ENCODE peak calls at places on chromosome 19, in four cellular contexts. One of them, this sample, is unnamed.

GRCh38 chr19:31408460-31409124 is 59.4 kb upstream of the TSHZ3 start:
- DNase-seq in psoas muscle: no peak
- DNase-seq in colonic mucosa: no peak
- DNase-seq in fibroblast of mammary gland: peak
- DNase-seq in this sample: no peak

GRCh38 chr19:15456871-15457700 is 7.3 kb downstream of the RASAL3 start:
- DNase-seq in psoas muscle: no peak
- DNase-seq in colonic mucosa: peak
- DNase-seq in fibroblast of mammary gland: no peak
- DNase-seq in this sample: no peak

GRCh38 chr19:15296841-15297415 is 35.4 kb downstream of the BRD4 start:
- DNase-seq in psoas muscle: no peak
- DNase-seq in colonic mucosa: no peak
- DNase-seq in fibroblast of mammary gland: no peak
- DNase-seq in this sample: no peak

GRCh38 chr19:18152817-18153554 is at the start of gene PIK3R2:
- DNase-seq in psoas muscle: peak
- DNase-seq in fibroblast of mammary gland: peak
- DNase-seq in colonic mucosa: peak
- DNase-seq in this sample: peak

GRCh38 chr19:6039541-6040225 is 61.7 kb upstream of the RANBP3 start:
- DNase-seq in fibroblast of mammary gland: peak
- DNase-seq in colonic mucosa: no peak
- DNase-seq in psoas muscle: no peak
- DNase-seq in this sample: no peak

GRCh38 chr19:55044771-55045716 is 7.0 kb upstream of the GP6 start:
- DNase-seq in colonic mucosa: no peak
- DNase-seq in fibroblast of mammary gland: no peak
- DNase-seq in psoas muscle: no peak
- DNase-seq in this sample: peak

GRCh38 chr19:44552324-44552723 is 22.8 kb upstream of the CEACAM20 start:
- DNase-seq in colonic mucosa: peak
- DNase-seq in fibroblast of mammary gland: peak
- DNase-seq in psoas muscle: no peak
- DNase-seq in this sample: no peak

GRCh38 chr19:21463449-21464105 is 41.8 kb upstream of the ZNF429 start:
- DNase-seq in fibroblast of mammary gland: no peak
- DNase-seq in psoas muscle: no peak
- DNase-seq in colonic mucosa: peak
- DNase-seq in this sample: peak

GRCh38 chr19:11152318-11153062 is 3.1 kb downstream of the SPC24 start:
- DNase-seq in colonic mucosa: peak
- DNase-seq in psoas muscle: peak
- DNase-seq in fibroblast of mammary gland: peak
- DNase-seq in this sample: peak

GRCh38 chr19:12930002-12930645 is 3.4 kb downstream of the FARSA start:
- DNase-seq in colonic mucosa: no peak
- DNase-seq in psoas muscle: no peak
- DNase-seq in fibroblast of mammary gland: no peak
- DNase-seq in this sample: no peak

GRCh38 chr19:46353730-46354528 is 7.0 kb downstream of the PPP5C start:
- DNase-seq in psoas muscle: no peak
- DNase-seq in fibroblast of mammary gland: no peak
- DNase-seq in colonic mucosa: no peak
- DNase-seq in this sample: peak

GRCh38 chr19:35671818-35672217 is 5.5 kb downstream of the UPK1A start:
- DNase-seq in fibroblast of mammary gland: no peak
- DNase-seq in colonic mucosa: no peak
- DNase-seq in psoas muscle: no peak
- DNase-seq in this sample: no peak

GRCh38 chr19:12984683-12985048 is 10.6 kb upstream of the NFIX start:
- DNase-seq in fibroblast of mammary gland: no peak
- DNase-seq in psoas muscle: peak
- DNase-seq in colonic mucosa: no peak
- DNase-seq in this sample: no peak

GRCh38 chr19:41928221-41928683 is at the start of gene ERFL:
- DNase-seq in fibroblast of mammary gland: no peak
- DNase-seq in psoas muscle: no peak
- DNase-seq in colonic mucosa: peak
- DNase-seq in this sample: peak

GRCh38 chr19:27729332-27729731 is 1483.6 kb downstream of the UQCRFS1 start:
- DNase-seq in psoas muscle: no peak
- DNase-seq in fibroblast of mammary gland: no peak
- DNase-seq in colonic mucosa: no peak
- DNase-seq in this sample: no peak

GRCh38 chr19:33194527-33194883 is 375 bp downstream of the LRP3 start:
- DNase-seq in psoas muscle: no peak
- DNase-seq in fibroblast of mammary gland: no peak
- DNase-seq in colonic mucosa: no peak
- DNase-seq in this sample: no peak

GRCh38 chr19:15252398-15253018 is 20.3 kb upstream of the EPHX3 start:
- DNase-seq in psoas muscle: no peak
- DNase-seq in fibroblast of mammary gland: peak
- DNase-seq in colonic mucosa: no peak
- DNase-seq in this sample: no peak

GRCh38 chr19:6743714-6744380 is 4.4 kb downstream of the TRIP10 start:
- DNase-seq in psoas muscle: no peak
- DNase-seq in fibroblast of mammary gland: peak
- DNase-seq in colonic mucosa: no peak
- DNase-seq in this sample: no peak

GRCh38 chr19:6414033-6414643 is 10.5 kb downstream of the KHSRP start:
- DNase-seq in colonic mucosa: no peak
- DNase-seq in psoas muscle: no peak
- DNase-seq in fibroblast of mammary gland: no peak
- DNase-seq in this sample: no peak

GRCh38 chr19:6822311-6822670 is 49.8 kb downstream of the VAV1 start:
- DNase-seq in colonic mucosa: no peak
- DNase-seq in fibroblast of mammary gland: no peak
- DNase-seq in psoas muscle: no peak
- DNase-seq in this sample: no peak

GRCh38 chr19:38655148-38655824 is 7.8 kb downstream of the ACTN4 start:
- DNase-seq in fibroblast of mammary gland: peak
- DNase-seq in colonic mucosa: no peak
- DNase-seq in psoas muscle: no peak
- DNase-seq in this sample: no peak

GRCh38 chr19:4538601-4538954 is 1.3 kb downstream of the LRG1 start:
- DNase-seq in fibroblast of mammary gland: no peak
- DNase-seq in colonic mucosa: no peak
- DNase-seq in psoas muscle: no peak
- DNase-seq in this sample: no peak

GRCh38 chr19:44680536-44680935 is 9.3 kb downstream of the CEACAM19 start:
- DNase-seq in fibroblast of mammary gland: no peak
- DNase-seq in colonic mucosa: no peak
- DNase-seq in psoas muscle: no peak
- DNase-seq in this sample: no peak

GRCh38 chr19:45976180-45976579 is 2.5 kb upstream of the NOVA2 start:
- DNase-seq in colonic mucosa: no peak
- DNase-seq in psoas muscle: no peak
- DNase-seq in fibroblast of mammary gland: no peak
- DNase-seq in this sample: no peak

GRCh38 chr19:42113641-42114348 is 18.5 kb downstream of the POU2F2 start:
- DNase-seq in psoas muscle: peak
- DNase-seq in colonic mucosa: no peak
- DNase-seq in fibroblast of mammary gland: peak
- DNase-seq in this sample: no peak

GRCh38 chr19:18612772-18613588 is at the start of gene TMEM59L:
- DNase-seq in colonic mucosa: no peak
- DNase-seq in psoas muscle: no peak
- DNase-seq in fibroblast of mammary gland: no peak
- DNase-seq in this sample: no peak

GRCh38 chr19:1746401-1747284 is 6.7 kb upstream of the ONECUT3 start:
- DNase-seq in psoas muscle: no peak
- DNase-seq in colonic mucosa: no peak
- DNase-seq in fibroblast of mammary gland: peak
- DNase-seq in this sample: no peak

GRCh38 chr19:1748115-1748702 is 5.1 kb upstream of the ONECUT3 start:
- DNase-seq in fibroblast of mammary gland: no peak
- DNase-seq in colonic mucosa: peak
- DNase-seq in psoas muscle: no peak
- DNase-seq in this sample: no peak

GRCh38 chr19:1748703-1749341 is 4.5 kb upstream of the ONECUT3 start:
- DNase-seq in fibroblast of mammary gland: no peak
- DNase-seq in psoas muscle: no peak
- DNase-seq in colonic mucosa: no peak
- DNase-seq in this sample: no peak

GRCh38 chr19:1745589-1746031 is 7.7 kb upstream of the ONECUT3 start:
- DNase-seq in psoas muscle: no peak
- DNase-seq in colonic mucosa: no peak
- DNase-seq in fibroblast of mammary gland: no peak
- DNase-seq in this sample: no peak

DNA sequence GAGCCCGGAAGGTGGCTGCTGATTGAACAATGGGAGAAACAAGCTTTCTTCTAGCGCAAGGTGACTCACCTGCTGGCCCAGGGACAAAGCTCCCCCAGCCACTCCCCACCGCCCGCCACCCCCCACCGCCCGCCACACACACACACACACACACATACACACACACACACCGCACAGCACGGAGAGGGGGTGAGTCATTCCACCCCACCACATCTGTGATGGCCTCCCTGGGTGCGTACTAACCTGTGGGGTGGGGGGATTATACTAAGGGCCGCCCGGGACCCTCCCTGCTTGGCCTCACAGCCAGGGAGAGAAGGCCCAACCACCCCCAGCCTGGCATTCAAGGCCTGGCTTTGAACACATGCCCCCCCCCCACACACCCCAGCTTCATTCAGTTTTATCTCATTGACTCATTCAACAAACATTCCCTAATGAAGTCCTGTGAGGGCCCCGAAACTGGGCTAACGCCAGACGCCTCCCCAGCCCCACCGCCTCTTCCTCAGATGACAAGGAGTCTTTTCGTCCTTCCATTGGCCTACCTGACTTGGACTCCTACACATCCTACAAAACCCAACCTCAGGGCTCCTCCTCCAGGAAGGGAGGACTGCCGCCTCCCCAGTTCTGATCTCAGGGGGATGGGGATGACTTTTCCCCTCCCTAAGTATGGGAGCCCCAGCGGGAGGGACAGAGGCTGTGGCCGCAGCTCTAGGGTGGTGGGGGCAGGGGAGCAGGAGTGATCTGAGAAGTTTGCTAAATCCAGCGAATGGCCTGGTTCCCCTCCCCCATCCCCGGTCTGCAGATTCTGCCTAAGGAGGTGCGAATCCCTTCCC is 5.8 kb upstream of the ONECUT3 start:
- DNase-seq in psoas muscle: no peak
- DNase-seq in fibroblast of mammary gland: peak
- DNase-seq in colonic mucosa: peak
- DNase-seq in this sample: no peak
- H3K4me3 ChIP-seq in psoas muscle: no peak
- H3K4me3 ChIP-seq in fibroblast of mammary gland: no peak
- H3K4me3 ChIP-seq in colonic mucosa: no peak
- H3K4me3 ChIP-seq in this sample: no peak

GRCh38 chr19:28984315-28984714 is 228.6 kb downstream of the UQCRFS1 start:
- DNase-seq in psoas muscle: no peak
- DNase-seq in colonic mucosa: no peak
- DNase-seq in fibroblast of mammary gland: no peak
- DNase-seq in this sample: no peak

GRCh38 chr19:28985201-28985600 is 227.8 kb downstream of the UQCRFS1 start:
- DNase-seq in psoas muscle: no peak
- DNase-seq in fibroblast of mammary gland: no peak
- DNase-seq in colonic mucosa: no peak
- DNase-seq in this sample: no peak

GRCh38 chr19:28981994-28982393 is 231.0 kb downstream of the UQCRFS1 start:
- DNase-seq in psoas muscle: no peak
- DNase-seq in colonic mucosa: no peak
- DNase-seq in fibroblast of mammary gland: no peak
- DNase-seq in this sample: no peak

GRCh38 chr19:28977826-28978225 is 235.1 kb downstream of the UQCRFS1 start:
- DNase-seq in psoas muscle: no peak
- DNase-seq in fibroblast of mammary gland: no peak
- DNase-seq in colonic mucosa: no peak
- DNase-seq in this sample: no peak

GRCh38 chr19:28980236-28980868 is 232.6 kb downstream of the UQCRFS1 start:
- DNase-seq in fibroblast of mammary gland: peak
- DNase-seq in colonic mucosa: no peak
- DNase-seq in psoas muscle: no peak
- DNase-seq in this sample: no peak
- H3K4me3 ChIP-seq in fibroblast of mammary gland: no peak
- H3K4me3 ChIP-seq in colonic mucosa: no peak
- H3K4me3 ChIP-seq in psoas muscle: no peak
- H3K4me3 ChIP-seq in this sample: no peak

GRCh38 chr19:53993448-53993847 is 2.0 kb downstream of the CACNG6 start:
- DNase-seq in colonic mucosa: no peak
- DNase-seq in fibroblast of mammary gland: no peak
- DNase-seq in psoas muscle: no peak
- DNase-seq in this sample: no peak

GRCh38 chr19:53992211-53992610 is 774 bp downstream of the CACNG6 start:
- DNase-seq in fibroblast of mammary gland: no peak
- DNase-seq in psoas muscle: no peak
- DNase-seq in colonic mucosa: no peak
- DNase-seq in this sample: no peak

GRCh38 chr19:53992815-53993214 is 1.4 kb downstream of the CACNG6 start:
- DNase-seq in psoas muscle: no peak
- DNase-seq in colonic mucosa: no peak
- DNase-seq in fibroblast of mammary gland: no peak
- DNase-seq in this sample: no peak

GRCh38 chr19:53989600-53990533 is 1.6 kb upstream of the CACNG6 start:
- DNase-seq in psoas muscle: no peak
- DNase-seq in colonic mucosa: no peak
- DNase-seq in fibroblast of mammary gland: no peak
- DNase-seq in this sample: no peak

GRCh38 chr19:53991224-53992113 is at the start of gene CACNG6:
- DNase-seq in colonic mucosa: no peak
- DNase-seq in psoas muscle: peak
- DNase-seq in fibroblast of mammary gland: no peak
- DNase-seq in this sample: no peak
- H3K4me3 ChIP-seq in colonic mucosa: peak
- H3K4me3 ChIP-seq in psoas muscle: peak
- H3K4me3 ChIP-seq in fibroblast of mammary gland: no peak
- H3K4me3 ChIP-seq in this sample: peak

DNA sequence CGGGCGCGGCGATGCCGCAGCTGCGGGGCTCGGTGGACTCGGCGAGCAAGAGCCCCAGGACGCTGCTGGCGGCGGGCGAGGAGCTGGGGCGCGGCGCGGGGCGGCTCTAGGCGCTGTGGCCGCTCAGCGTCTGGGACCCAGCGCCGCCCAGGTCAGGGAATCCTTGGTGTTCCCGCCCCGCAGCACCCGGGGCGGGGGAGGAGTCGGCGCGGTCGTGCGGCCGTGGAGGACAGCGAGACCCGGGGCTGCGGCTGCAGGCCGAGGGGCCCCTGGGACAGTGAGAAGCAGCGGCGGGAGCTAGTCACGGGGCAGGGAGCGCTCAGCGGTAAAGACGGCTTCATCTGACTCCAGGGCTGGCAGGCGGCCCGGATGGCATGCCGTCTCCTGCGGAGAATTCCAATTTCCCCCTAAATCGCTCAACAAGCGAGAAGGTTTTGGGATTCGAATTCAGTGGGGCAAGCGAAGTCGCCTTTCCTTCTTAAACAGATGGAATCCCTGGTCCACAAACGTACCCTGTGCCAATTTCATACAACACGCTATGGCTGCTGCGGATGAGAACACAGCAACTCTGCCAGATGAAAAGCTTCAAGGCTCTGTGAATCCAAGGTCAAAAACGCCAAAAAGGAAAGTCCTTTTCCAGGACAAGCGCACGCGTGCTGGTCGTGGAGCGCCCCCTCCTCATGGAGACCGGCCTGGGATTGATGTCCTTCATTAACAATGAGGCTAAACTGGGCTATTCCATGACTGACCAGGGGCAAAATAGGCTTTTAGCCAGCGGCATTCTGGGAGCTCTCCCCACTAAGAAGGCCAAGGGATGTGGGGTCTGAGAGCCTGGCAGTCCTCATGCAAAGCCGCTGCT is 4.2 kb upstream of the ZSCAN4 start:
- DNase-seq in psoas muscle: peak
- DNase-seq in fibroblast of mammary gland: peak
- DNase-seq in colonic mucosa: peak
- DNase-seq in this sample: peak
- H3K4me3 ChIP-seq in psoas muscle: peak
- H3K4me3 ChIP-seq in fibroblast of mammary gland: peak
- H3K4me3 ChIP-seq in colonic mucosa: peak
- H3K4me3 ChIP-seq in this sample: peak